ENCODE peak calls at places on chromosomes 11 and 22, in ten cellular contexts. D is stimulated activated naive CD4-positive, alpha-beta T cell treated with Interleukin-2 at 50 U/mL for 16 hours; P is dermis blood vessel endothelial cell; L is stimulated activated naive CD8-positive, alpha-beta T cell treated with anti-CD3 and anti-CD28 coated beads, Interleukin-15, amount 100 ng/mL, for 72 hours; F is GM23248; N is activated naive CD4-positive, alpha-beta T cell treated with anti-CD3 and anti-CD28 coated beads, Interleukin-2, amount 10 ng/mL, durations not matched to agents 7 days and 5 days; J is choroid plexus epithelial cell; G is CD4-positive, CD25-positive, alpha-beta regulatory T cell; T is stimulated activated CD4-positive, alpha-beta T cell treated with anti-CD3 and anti-CD28 coated beads, Interleukin-1b, Interleukin-23, amount 100 ng/mL, for 48 hours; H is astrocyte. Q is an unnamed sample.
A peak's percentile ranks its signal among the peaks of the same experiment; 100 is the strongest.

GRCh38 chr22:49291169-49291568 is 536.5 kb downstream of the BRD1 start:
- DNase-seq in D (no peak), P (no peak), L (no peak), F (no peak), N (no peak), J (no peak), G (no peak), T (no peak), H (no peak), Q (no peak)

GRCh38 chr22:28911777-28912669 is 28.7 kb downstream of the ZNRF3 start:
- DNase-seq in D (no peak), P (no peak), L (no peak), F (peak; percentile 10), N (no peak), J (peak; percentile 53), G (no peak), T (no peak), H (peak; percentile 44), Q (no peak)

GRCh38 chr11:44205358-44205757 is 104.6 kb downstream of the ALX4 start:
- DNase-seq in D (no peak), P (no peak), L (no peak), F (no peak), N (no peak), J (no peak), G (no peak), T (no peak), H (no peak), Q (no peak)

GRCh38 chr11:61963016-61963281 is 4.5 kb downstream of the FTH1 start:
- DNase-seq in D (no peak), P (no peak), L (no peak), F (no peak), N (no peak), J (no peak), G (no peak), T (no peak), H (no peak), Q (no peak)

GRCh38 chr11:16148301-16148787 is 208.0 kb downstream of the SOX6 start:
- DNase-seq in D (no peak), P (no peak), L (no peak), F (no peak), N (no peak), J (no peak), G (no peak), T (no peak), H (no peak), Q (no peak)

GRCh38 chr11:21511835-21512440 is 680.9 kb upstream of the ANO5 start:
- DNase-seq in D (no peak), P (peak; percentile 3), L (peak; percentile 30), F (peak; percentile 78), N (peak; percentile 34), J (peak; percentile 13), G (peak; percentile 12), T (peak; percentile 28), H (peak; percentile 8), Q (peak; percentile 36)

GRCh38 chr22:17106785-17107546 is 14.2 kb downstream of the TMEM121B start:
- DNase-seq in D (no peak), P (no peak), L (peak; percentile 49), F (no peak), N (peak; percentile 81), J (no peak), G (peak; percentile 28), T (no peak), H (no peak), Q (no peak)

GRCh38 chr11:22558638-22559037 is 67.0 kb downstream of the FANCF start:
- DNase-seq in D (no peak), P (no peak), L (no peak), F (peak; percentile 48), N (no peak), J (peak; percentile 2), G (no peak), T (no peak), H (peak; percentile 41), Q (no peak)

GRCh38 chr11:41879186-41879738 is 419.8 kb upstream of the LRRC4C start:
- DNase-seq in D (no peak), P (no peak), L (no peak), F (peak; percentile 6), N (no peak), J (peak; percentile 0), G (no peak), T (no peak), H (peak; percentile 98), Q (no peak)

GRCh38 chr11:101987370-101987769 is 59.9 kb upstream of the CFAP300 start:
- DNase-seq in D (no peak), P (no peak), L (no peak), F (no peak), N (no peak), J (no peak), G (no peak), T (no peak), H (no peak), Q (no peak)

GRCh38 chr22:50604623-50605348 is 4.2 kb downstream of the MAPK8IP2 start:
- DNase-seq in D (no peak), P (no peak), L (no peak), F (no peak), N (no peak), J (no peak), G (no peak), T (no peak), H (no peak), Q (no peak)

GRCh38 chr11:46680164-46680760 is 20.2 kb downstream of the ARHGAP1 start:
- DNase-seq in D (no peak), P (no peak), L (no peak), F (no peak), N (no peak), J (no peak), G (no peak), T (no peak), H (no peak), Q (no peak)

GRCh38 chr22:21030032-21030431 is 2.3 kb downstream of the SLC7A4 start:
- DNase-seq in D (no peak), P (no peak), L (no peak), F (no peak), N (no peak), J (no peak), G (no peak), T (no peak), H (no peak), Q (no peak)

GRCh38 chr11:73323464-73323863 is 15.4 kb downstream of the ARHGEF17 start:
- DNase-seq in D (no peak), P (peak; percentile 78), L (no peak), F (peak; percentile 87), N (no peak), J (peak; percentile 47), G (no peak), T (no peak), H (peak; percentile 70), Q (no peak)

GRCh38 chr11:126166413-126166812 is 45.0 kb downstream of the RPUSD4 start:
- DNase-seq in D (no peak), P (no peak), L (no peak), F (no peak), N (no peak), J (no peak), G (no peak), T (no peak), H (no peak), Q (no peak)

GRCh38 chr11:76690736-76691135 is 20.2 kb upstream of the LRRC32 start:
- DNase-seq in D (no peak), P (no peak), L (no peak), F (peak; percentile 81), N (no peak), J (peak; percentile 90), G (no peak), T (no peak), H (no peak), Q (no peak)

GRCh38 chr11:122998727-122999370 is 17.2 kb upstream of the BSX start:
- DNase-seq in D (no peak), P (no peak), L (no peak), F (peak; percentile 74), N (no peak), J (no peak), G (no peak), T (no peak), H (peak; percentile 61), Q (no peak)

GRCh38 chr11:13440100-13440855 is 22.7 kb downstream of the BTBD10 start:
- DNase-seq in D (no peak), P (peak; percentile 89), L (no peak), F (peak; percentile 96), N (no peak), J (peak; percentile 96), G (peak; percentile 17), T (no peak), H (peak; percentile 93), Q (peak; percentile 81)

GRCh38 chr22:29343313-29343805 is 27.9 kb upstream of the RASL10A start:
- DNase-seq in D (no peak), P (no peak), L (no peak), F (peak; percentile 29), N (no peak), J (peak; percentile 88), G (no peak), T (peak; percentile 24), H (peak; percentile 79), Q (peak; percentile 36)

GRCh38 chr11:64862914-64863313 is 15.5 kb downstream of the EHD1 start:
- DNase-seq in D (no peak), P (no peak), L (no peak), F (no peak), N (no peak), J (no peak), G (no peak), T (no peak), H (no peak), Q (no peak)

GRCh38 chr11:14499178-14499559 is 442 bp downstream of the COPB1 start:
- DNase-seq in D (peak; percentile 41), P (peak; percentile 45), L (peak; percentile 43), F (peak; percentile 58), N (peak; percentile 64), J (peak; percentile 22), G (peak; percentile 52), T (peak; percentile 34), H (no peak), Q (peak; percentile 45)

GRCh38 chr11:82927264-82927880 is 25.8 kb downstream of the DDIAS start:
- DNase-seq in D (peak; percentile 1), P (peak; percentile 79), L (peak; percentile 23), F (peak; percentile 82), N (peak; percentile 33), J (peak; percentile 80), G (peak; percentile 82), T (no peak), H (peak; percentile 25), Q (peak; percentile 59)

GRCh38 chr11:12587333-12587997 is 86.8 kb upstream of the TEAD1 start:
- DNase-seq in D (no peak), P (peak; percentile 23), L (no peak), F (peak; percentile 73), N (no peak), J (peak; percentile 73), G (peak; percentile 4), T (no peak), H (peak; percentile 83), Q (peak; percentile 30)